ENCODE peak calls at places on chromosomes 5 and 9, in nine cellular contexts. Y, X, L, N, W, F, R, J and A are unnamed samples.
A peak's percentile ranks its signal among the peaks of the same experiment; 100 is the strongest.

GRCh38 chr5:111892949-111893348 is 136.0 kb upstream of the NREP start:
- DNase-seq in W (no peak), L (no peak), F (peak; percentile 33), J (no peak), N (no peak), Y (no peak), X (no peak), R (no peak), A (no peak)

GRCh38 chr5:64727150-64727549 is 36.8 kb downstream of the SHISAL2B start:
- DNase-seq in W (no peak), J (no peak), N (no peak), R (no peak), X (no peak), Y (no peak), L (no peak), F (no peak), A (no peak)

GRCh38 chr9:589723-590122 is 251.8 kb upstream of the DMRT1 start:
- DNase-seq in F (peak; percentile 62), Y (no peak), W (no peak), J (no peak), N (no peak), L (no peak), X (peak; percentile 29), R (no peak), A (no peak)

GRCh38 chr5:31738199-31738598 is 99.3 kb downstream of the PDZD2 start:
- DNase-seq in X (no peak), L (no peak), Y (no peak), N (no peak), F (no peak), W (no peak), J (no peak), R (no peak), A (no peak)

GRCh38 chr5:35237580-35238376 is 7.5 kb upstream of the PRLR start:
- DNase-seq in R (no peak), F (no peak), W (no peak), X (no peak), L (no peak), N (no peak), Y (no peak), J (no peak), A (no peak)

GRCh38 chr5:22504411-22504810 is 348.7 kb downstream of the CDH12 start:
- DNase-seq in L (no peak), R (no peak), N (no peak), Y (no peak), J (no peak), X (no peak), F (no peak), W (no peak), A (no peak)

GRCh38 chr9:21931428-21931827 is 62.8 kb downstream of the CDKN2A start:
- DNase-seq in X (no peak), J (no peak), W (no peak), Y (no peak), N (no peak), R (no peak), F (no peak), L (no peak), A (no peak)

GRCh38 chr5:135353952-135354721 is 44.9 kb downstream of the MACROH2A1 start:
- DNase-seq in R (no peak), Y (no peak), X (no peak), J (no peak), W (no peak), F (peak; percentile 84), N (no peak), L (no peak), A (no peak)

GRCh38 chr9:86202338-86202882 is 57.0 kb downstream of the C9orf153 start:
- DNase-seq in R (no peak), Y (no peak), F (peak; percentile 63), N (peak; percentile 19), X (no peak), L (no peak), W (peak; percentile 73), J (no peak), A (no peak)

GRCh38 chr5:50593681-50594080 is 72.8 kb upstream of the PARP8 start:
- DNase-seq in R (no peak), L (no peak), Y (no peak), F (no peak), J (no peak), X (no peak), N (no peak), W (peak; percentile 17), A (peak; percentile 20)

GRCh38 chr5:167565555-167565954 is 725.9 kb upstream of the WWC1 start:
- DNase-seq in L (no peak), Y (no peak), N (no peak), X (no peak), J (no peak), R (no peak), F (peak; percentile 49), W (no peak), A (no peak)

DNA sequence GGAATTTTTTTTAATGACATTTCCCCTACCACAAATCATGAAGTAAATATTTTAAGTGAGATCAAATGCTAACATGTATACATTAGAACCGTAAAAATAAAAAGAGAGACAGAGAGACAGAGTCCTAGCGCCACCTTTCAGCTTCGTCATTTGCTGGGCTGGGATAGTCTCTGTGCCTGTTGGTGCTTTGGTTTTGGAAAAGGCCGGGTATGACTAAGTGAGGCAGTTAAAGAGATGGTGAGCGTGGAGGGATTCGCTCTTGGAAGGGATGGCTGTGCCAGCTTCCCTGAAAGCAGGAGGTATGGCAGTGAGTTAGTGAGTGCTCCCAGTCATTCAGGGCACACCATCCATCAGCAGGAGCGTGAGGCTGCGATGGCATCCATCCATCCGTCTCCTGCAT is 729.6 kb upstream of the WWC1 start:
- DNase-seq in R (no peak), X (no peak), W (no peak), N (no peak), J (no peak), L (no peak), Y (no peak), F (no peak), A (no peak)
- TF ChIP-seq CTCF in R (no peak), X (no peak), W (no peak), N (no peak), J (no peak), L (no peak), Y (no peak), F (no peak), A (no peak)

GRCh38 chr5:68894673-68895072 is 199.1 kb upstream of the SLC30A5 start:
- DNase-seq in R (no peak), F (no peak), L (no peak), X (no peak), N (no peak), J (no peak), W (no peak), Y (no peak), A (no peak)

DNA sequence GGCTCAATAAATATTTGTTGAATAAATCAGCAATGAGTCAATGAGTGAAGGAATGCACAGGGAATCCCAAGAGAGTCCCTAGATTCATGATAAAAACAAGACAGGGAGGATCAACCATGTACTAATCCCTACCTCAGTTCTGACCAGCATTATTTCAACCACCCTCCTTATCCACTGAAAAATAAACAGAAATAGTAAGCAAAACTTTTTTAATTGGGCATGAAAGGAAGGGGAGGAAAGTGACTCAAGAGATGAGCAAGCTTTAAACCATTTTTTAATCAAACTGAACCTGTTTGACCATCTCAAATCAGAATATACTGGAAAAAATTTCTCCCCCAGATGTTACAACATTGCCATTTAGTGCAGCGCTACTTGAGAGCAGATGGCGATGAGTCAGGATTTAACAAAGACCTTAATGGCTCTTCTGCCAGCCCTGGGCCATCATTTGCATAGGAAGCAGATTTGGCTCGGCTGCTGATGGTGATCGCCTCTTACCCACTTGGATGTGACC is 194.8 kb upstream of the SLC30A5 start:
- DNase-seq in W (no peak), J (no peak), Y (no peak), F (peak; percentile 65), R (no peak), N (no peak), L (no peak), X (no peak), A (no peak)
- TF ChIP-seq CTCF in W (no peak), J (no peak), Y (no peak), F (no peak), R (no peak), N (no peak), L (no peak), X (no peak), A (no peak)

DNA sequence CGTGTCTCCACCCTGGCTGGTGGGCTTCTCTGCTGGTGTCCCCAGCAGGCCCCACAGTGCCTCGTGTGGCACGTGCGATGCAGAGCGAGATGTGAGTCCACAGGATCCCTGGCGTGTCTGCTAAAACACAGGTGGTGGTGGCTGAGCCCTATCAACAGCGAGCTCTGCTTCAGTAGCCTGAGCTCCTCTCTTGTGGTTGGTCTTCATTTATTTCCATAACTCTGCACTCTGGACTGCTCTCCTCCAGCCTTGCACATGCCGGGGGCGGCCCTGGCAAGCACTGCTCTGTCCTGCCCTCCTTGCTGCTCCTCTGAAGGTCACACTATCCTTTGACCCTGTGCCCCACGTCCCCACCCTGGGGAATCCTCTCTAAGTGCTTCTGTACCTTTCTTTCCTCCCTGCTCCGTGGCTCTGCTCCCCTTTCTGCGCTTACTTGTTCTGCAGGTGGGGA is 59.2 kb downstream of the NSUN2 start:
- DNase-seq in W (no peak), F (no peak), N (no peak), L (no peak), R (no peak), J (no peak), X (no peak), Y (no peak), A (no peak)
- TF ChIP-seq CTCF in W (no peak), F (no peak), N (no peak), L (no peak), R (no peak), J (no peak), X (no peak), Y (no peak), A (no peak)

GRCh38 chr5:11622785-11623184 is 281.5 kb downstream of the CTNND2 start:
- DNase-seq in L (no peak), F (no peak), W (no peak), R (no peak), X (no peak), J (no peak), N (no peak), Y (no peak), A (no peak)

GRCh38 chr5:11617080-11617479 is 287.2 kb downstream of the CTNND2 start:
- DNase-seq in N (no peak), F (no peak), R (no peak), J (no peak), Y (no peak), X (no peak), W (no peak), L (no peak), A (no peak)

GRCh38 chr5:11620172-11620571 is 284.1 kb downstream of the CTNND2 start:
- DNase-seq in R (no peak), N (no peak), F (no peak), Y (no peak), X (no peak), J (no peak), L (no peak), W (no peak), A (no peak)

DNA sequence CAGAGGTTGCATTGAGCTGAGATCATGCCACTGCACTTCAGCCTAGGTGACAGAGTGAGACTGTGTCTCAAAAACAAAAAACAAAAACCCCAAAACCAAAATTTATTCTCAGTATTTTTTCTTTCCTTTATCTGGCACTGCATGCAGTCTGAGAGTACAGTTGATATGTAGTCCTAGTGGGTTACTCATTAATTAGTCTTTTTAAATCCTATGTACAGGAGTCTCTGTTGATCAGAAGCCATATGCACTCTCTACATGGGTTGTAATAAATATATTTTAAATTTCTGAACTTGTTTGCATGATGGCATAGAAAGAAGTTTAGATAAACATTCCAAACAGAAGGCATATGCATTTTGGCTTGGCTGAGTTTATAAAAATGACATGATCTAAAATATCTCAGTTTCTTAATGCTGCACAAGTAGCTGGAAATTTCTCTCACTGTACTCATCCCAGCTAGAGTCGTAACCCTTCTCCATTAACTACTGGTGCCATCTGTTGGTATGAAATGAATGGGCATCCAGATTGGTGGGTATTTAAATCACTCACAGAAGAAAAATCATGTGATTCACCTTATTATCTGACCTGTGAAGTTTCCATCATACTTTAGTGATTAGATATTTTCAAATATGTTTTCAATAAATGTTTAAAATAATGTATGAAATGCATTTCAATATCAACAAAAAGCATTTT is 284.8 kb downstream of the CTNND2 start:
- DNase-seq in J (no peak), R (no peak), N (no peak), L (no peak), W (no peak), Y (no peak), X (no peak), F (no peak), A (no peak)
- TF ChIP-seq CTCF in J (no peak), R (no peak), N (no peak), L (no peak), W (no peak), Y (peak; percentile 44), X (no peak), F (no peak), A (no peak)